ENCODE peak calls at places on chromosomes 7 and 10, in six cellular contexts. One of them, this sample, is unnamed.

GRCh38 chr7:144975882-144976281 is 140.0 kb upstream of the TPK1 start:
- DNase-seq in transverse colon: no peak
- DNase-seq in hepatocyte: no peak
- DNase-seq in uterus: no peak
- DNase-seq in CD8-positive, alpha-beta T cell: no peak
- DNase-seq in AG09309: no peak
- DNase-seq in this sample: no peak

GRCh38 chr10:116627386-116627933 is 6.7 kb downstream of the PNLIPRP2 start:
- DNase-seq in hepatocyte: peak; percentile 75
- DNase-seq in uterus: no peak
- DNase-seq in transverse colon: peak; percentile 68
- DNase-seq in AG09309: no peak
- DNase-seq in CD8-positive, alpha-beta T cell: no peak
- DNase-seq in this sample: no peak

GRCh38 chr7:8189615-8190014 is 72.4 kb downstream of the ICA1 start:
- DNase-seq in transverse colon: no peak
- DNase-seq in CD8-positive, alpha-beta T cell: no peak
- DNase-seq in AG09309: no peak
- DNase-seq in uterus: no peak
- DNase-seq in hepatocyte: no peak
- DNase-seq in this sample: no peak

GRCh38 chr7:18495412-18496335 is at the start of gene HDAC9:
- DNase-seq in hepatocyte: peak; percentile 6
- DNase-seq in AG09309: no peak
- DNase-seq in CD8-positive, alpha-beta T cell: no peak
- DNase-seq in transverse colon: peak; percentile 51
- DNase-seq in uterus: peak; percentile 31
- DNase-seq in this sample: peak; percentile 53

GRCh38 chr10:116796910-116797513 is 52.3 kb upstream of the ENO4 start:
- DNase-seq in uterus: peak; percentile 46
- DNase-seq in hepatocyte: peak; percentile 90
- DNase-seq in transverse colon: peak; percentile 76
- DNase-seq in AG09309: peak; percentile 20
- DNase-seq in CD8-positive, alpha-beta T cell: peak; percentile 43
- DNase-seq in this sample: no peak

GRCh38 chr10:75211007-75211735 is 575 bp downstream of the VDAC2 start:
- DNase-seq in AG09309: no peak
- DNase-seq in transverse colon: peak; percentile 64
- DNase-seq in CD8-positive, alpha-beta T cell: no peak
- DNase-seq in uterus: no peak
- DNase-seq in hepatocyte: peak; percentile 63
- DNase-seq in this sample: no peak

GRCh38 chr10:127853868-127854768 is 38.6 kb downstream of the CLRN3 start:
- DNase-seq in transverse colon: peak; percentile 59
- DNase-seq in hepatocyte: peak; percentile 80
- DNase-seq in uterus: no peak
- DNase-seq in AG09309: peak; percentile 13
- DNase-seq in CD8-positive, alpha-beta T cell: peak; percentile 23
- DNase-seq in this sample: peak; percentile 12

GRCh38 chr7:143172354-143172753 is 10.9 kb upstream of the TAS2R39 start:
- DNase-seq in hepatocyte: no peak
- DNase-seq in AG09309: no peak
- DNase-seq in CD8-positive, alpha-beta T cell: no peak
- DNase-seq in transverse colon: peak; percentile 66
- DNase-seq in uterus: peak; percentile 23
- DNase-seq in this sample: no peak

GRCh38 chr7:70063371-70063770 is 465.1 kb downstream of the AUTS2 start:
- DNase-seq in CD8-positive, alpha-beta T cell: no peak
- DNase-seq in AG09309: no peak
- DNase-seq in uterus: no peak
- DNase-seq in transverse colon: no peak
- DNase-seq in hepatocyte: no peak
- DNase-seq in this sample: no peak

GRCh38 chr10:26481914-26482550 is 43.9 kb downstream of the APBB1IP start:
- DNase-seq in uterus: no peak
- DNase-seq in AG09309: no peak
- DNase-seq in transverse colon: peak; percentile 18
- DNase-seq in hepatocyte: no peak
- DNase-seq in CD8-positive, alpha-beta T cell: no peak
- DNase-seq in this sample: no peak

GRCh38 chr7:5596046-5596895 is 172.6 kb upstream of the TNRC18 start:
- DNase-seq in uterus: peak; percentile 92
- DNase-seq in AG09309: peak; percentile 78
- DNase-seq in CD8-positive, alpha-beta T cell: peak; percentile 56
- DNase-seq in transverse colon: peak; percentile 67
- DNase-seq in hepatocyte: peak; percentile 89
- DNase-seq in this sample: peak; percentile 81

GRCh38 chr7:101586078-101586941 is 42.8 kb downstream of the MYL10 start:
- DNase-seq in AG09309: no peak
- DNase-seq in transverse colon: peak; percentile 64
- DNase-seq in uterus: no peak
- DNase-seq in hepatocyte: peak; percentile 80
- DNase-seq in CD8-positive, alpha-beta T cell: no peak
- DNase-seq in this sample: no peak

GRCh38 chr10:132422169-132422691 is 25.2 kb downstream of the PWWP2B start:
- DNase-seq in transverse colon: peak; percentile 78
- DNase-seq in uterus: no peak
- DNase-seq in AG09309: no peak
- DNase-seq in CD8-positive, alpha-beta T cell: no peak
- DNase-seq in hepatocyte: no peak
- DNase-seq in this sample: no peak

GRCh38 chr10:102729090-102730026 is 14.4 kb upstream of the WBP1L start:
- DNase-seq in transverse colon: peak; percentile 88
- DNase-seq in AG09309: no peak
- DNase-seq in uterus: peak; percentile 89
- DNase-seq in hepatocyte: peak; percentile 91
- DNase-seq in CD8-positive, alpha-beta T cell: peak; percentile 39
- DNase-seq in this sample: no peak

GRCh38 chr7:156475179-156475578 is 165.4 kb upstream of the RNF32 start:
- DNase-seq in uterus: no peak
- DNase-seq in CD8-positive, alpha-beta T cell: no peak
- DNase-seq in AG09309: no peak
- DNase-seq in hepatocyte: no peak
- DNase-seq in transverse colon: no peak
- DNase-seq in this sample: no peak

GRCh38 chr7:157228864-157229422 is 90.2 kb downstream of the UBE3C start:
- DNase-seq in AG09309: no peak
- DNase-seq in transverse colon: no peak
- DNase-seq in hepatocyte: peak; percentile 19
- DNase-seq in uterus: no peak
- DNase-seq in CD8-positive, alpha-beta T cell: peak; percentile 4
- DNase-seq in this sample: no peak

GRCh38 chr7:3927446-3928110 is 626.5 kb downstream of the SDK1 start:
- DNase-seq in hepatocyte: no peak
- DNase-seq in transverse colon: no peak
- DNase-seq in uterus: no peak
- DNase-seq in AG09309: no peak
- DNase-seq in CD8-positive, alpha-beta T cell: no peak
- DNase-seq in this sample: no peak

GRCh38 chr7:7699970-7700369 is 18.4 kb downstream of the RPA3 start:
- DNase-seq in AG09309: no peak
- DNase-seq in transverse colon: no peak
- DNase-seq in hepatocyte: no peak
- DNase-seq in uterus: no peak
- DNase-seq in CD8-positive, alpha-beta T cell: no peak
- DNase-seq in this sample: no peak

GRCh38 chr7:43137811-43138210 is 25.4 kb downstream of the HECW1 start:
- DNase-seq in hepatocyte: no peak
- DNase-seq in transverse colon: no peak
- DNase-seq in AG09309: peak; percentile 81
- DNase-seq in CD8-positive, alpha-beta T cell: no peak
- DNase-seq in uterus: no peak
- DNase-seq in this sample: no peak

GRCh38 chr10:30818854-30819253 is 189.3 kb upstream of the LYZL2 start:
- DNase-seq in hepatocyte: no peak
- DNase-seq in CD8-positive, alpha-beta T cell: no peak
- DNase-seq in AG09309: no peak
- DNase-seq in uterus: no peak
- DNase-seq in transverse colon: no peak
- DNase-seq in this sample: no peak

GRCh38 chr10:44399478-44400451 is 14.9 kb upstream of the CXCL12 start:
- DNase-seq in AG09309: peak; percentile 62
- DNase-seq in hepatocyte: no peak
- DNase-seq in transverse colon: no peak
- DNase-seq in uterus: no peak
- DNase-seq in CD8-positive, alpha-beta T cell: no peak
- DNase-seq in this sample: no peak

GRCh38 chr7:52017802-52018679 is 701.4 kb upstream of the COBL start:
- DNase-seq in CD8-positive, alpha-beta T cell: no peak
- DNase-seq in transverse colon: peak; percentile 20
- DNase-seq in hepatocyte: peak; percentile 50
- DNase-seq in AG09309: no peak
- DNase-seq in uterus: no peak
- DNase-seq in this sample: no peak

GRCh38 chr7:52021343-52021742 is 704.7 kb upstream of the COBL start:
- DNase-seq in hepatocyte: no peak
- DNase-seq in transverse colon: no peak
- DNase-seq in AG09309: no peak
- DNase-seq in CD8-positive, alpha-beta T cell: no peak
- DNase-seq in uterus: no peak
- DNase-seq in this sample: no peak

GRCh38 chr7:52018680-52019054 is 702.1 kb upstream of the COBL start:
- DNase-seq in AG09309: no peak
- DNase-seq in transverse colon: no peak
- DNase-seq in CD8-positive, alpha-beta T cell: no peak
- DNase-seq in hepatocyte: no peak
- DNase-seq in uterus: no peak
- DNase-seq in this sample: no peak
- H3K4me3 ChIP-seq in AG09309: no peak overlapping the region
- H3K4me3 ChIP-seq in transverse colon: no peak overlapping the region
- H3K4me3 ChIP-seq in CD8-positive, alpha-beta T cell: no peak overlapping the region
- H3K4me3 ChIP-seq in hepatocyte: no peak overlapping the region
- H3K4me3 ChIP-seq in uterus: no peak overlapping the region
- H3K4me3 ChIP-seq in this sample: no peak overlapping the region

DNA sequence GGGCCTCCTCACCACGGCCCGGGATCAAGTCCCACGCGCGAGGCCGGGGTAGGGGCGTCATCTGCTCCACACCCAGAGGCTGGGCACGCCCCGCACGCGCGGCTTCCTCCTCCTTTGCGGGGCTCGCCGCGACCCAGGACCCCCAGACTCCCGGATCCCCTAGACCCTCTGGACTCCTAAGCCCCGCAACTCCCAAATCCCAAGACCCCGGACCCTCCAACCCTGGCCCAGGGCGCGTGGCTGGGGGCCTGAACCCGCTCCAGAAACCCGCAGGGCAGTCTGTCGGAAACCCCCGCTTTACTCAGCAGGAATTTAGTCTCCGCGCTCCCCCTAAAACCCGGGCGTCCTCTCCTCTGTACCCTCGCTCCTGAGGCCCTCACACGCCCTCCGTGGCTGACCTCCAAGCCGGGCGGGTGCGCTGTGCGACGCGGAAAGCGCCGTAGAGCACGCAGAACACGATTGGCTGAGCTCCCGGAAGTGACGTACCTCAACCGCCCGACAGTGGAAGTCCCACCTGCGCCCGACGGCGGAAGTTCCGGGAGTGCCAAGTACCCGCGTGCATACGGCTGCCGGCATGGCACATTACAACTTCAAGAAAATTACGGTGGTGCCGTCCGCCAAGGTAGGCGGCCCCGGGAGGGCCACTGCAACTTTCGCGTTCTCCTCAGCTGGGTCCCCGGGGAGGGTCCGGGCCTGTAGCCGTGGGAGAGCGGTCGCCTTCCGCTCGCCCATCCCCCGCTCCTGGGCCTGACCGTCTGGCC is at the start of gene GTPBP4:
- DNase-seq in uterus: peak; percentile 98
- DNase-seq in hepatocyte: peak; percentile 98
- DNase-seq in transverse colon: peak; percentile 99
- DNase-seq in CD8-positive, alpha-beta T cell: peak; percentile 96
- DNase-seq in AG09309: peak; percentile 87
- DNase-seq in this sample: peak; percentile 89
- TF ChIP-seq CTCF in uterus: peak; percentile 46
- TF ChIP-seq CTCF in hepatocyte: peak; percentile 44
- TF ChIP-seq CTCF in transverse colon: no peak
- TF ChIP-seq CTCF in CD8-positive, alpha-beta T cell: no peak
- TF ChIP-seq CTCF in AG09309: peak; percentile 7
- TF ChIP-seq CTCF in this sample: peak; percentile 19

DNA sequence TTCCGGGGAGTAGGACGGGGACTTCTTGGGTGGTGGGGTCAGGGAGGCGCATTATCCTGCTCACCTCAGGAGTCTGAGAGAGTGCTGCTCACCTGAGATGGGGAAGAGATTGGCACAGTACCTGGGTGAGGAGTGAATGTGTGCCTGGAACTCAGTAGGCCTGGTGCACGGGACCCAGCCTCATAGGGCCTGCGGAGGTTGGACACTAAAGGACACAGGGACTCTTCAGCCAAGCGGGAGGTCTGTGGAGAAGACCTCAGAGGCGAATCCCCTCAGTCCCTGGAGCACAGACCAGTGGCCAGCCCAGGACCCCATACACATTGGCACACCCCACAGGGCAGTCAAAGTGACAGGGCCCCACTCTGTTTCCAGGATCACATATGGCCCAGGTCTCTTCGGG is 73.2 kb downstream of the OAT start:
- DNase-seq in transverse colon: peak; percentile 3
- DNase-seq in CD8-positive, alpha-beta T cell: no peak
- DNase-seq in hepatocyte: no peak
- DNase-seq in uterus: no peak
- DNase-seq in AG09309: no peak
- DNase-seq in this sample: no peak
- H3K4me3 ChIP-seq in transverse colon: no peak overlapping the region
- H3K4me3 ChIP-seq in CD8-positive, alpha-beta T cell: no peak overlapping the region
- H3K4me3 ChIP-seq in hepatocyte: no peak overlapping the region
- H3K4me3 ChIP-seq in uterus: no peak overlapping the region
- H3K4me3 ChIP-seq in AG09309: no peak overlapping the region
- H3K4me3 ChIP-seq in this sample: no peak overlapping the region

GRCh38 chr10:107754814-107755213 is 590.3 kb upstream of the SORCS1 start:
- DNase-seq in uterus: no peak
- DNase-seq in AG09309: no peak
- DNase-seq in transverse colon: no peak
- DNase-seq in hepatocyte: no peak
- DNase-seq in CD8-positive, alpha-beta T cell: no peak
- DNase-seq in this sample: no peak
- TF ChIP-seq CTCF in uterus: no peak
- TF ChIP-seq CTCF in AG09309: no peak
- TF ChIP-seq CTCF in transverse colon: no peak
- TF ChIP-seq CTCF in hepatocyte: no peak
- TF ChIP-seq CTCF in CD8-positive, alpha-beta T cell: no peak
- TF ChIP-seq CTCF in this sample: no peak

GRCh38 chr7:107661865-107662379 is 1.3 kb downstream of the SLC26A4 start:
- DNase-seq in CD8-positive, alpha-beta T cell: no peak
- DNase-seq in transverse colon: no peak
- DNase-seq in AG09309: no peak
- DNase-seq in uterus: no peak
- DNase-seq in hepatocyte: no peak
- DNase-seq in this sample: no peak

GRCh38 chr7:107660381-107661080 is at the start of gene SLC26A4:
- DNase-seq in hepatocyte: peak; percentile 8
- DNase-seq in CD8-positive, alpha-beta T cell: no peak
- DNase-seq in AG09309: no peak
- DNase-seq in transverse colon: no peak
- DNase-seq in uterus: no peak
- DNase-seq in this sample: no peak

GRCh38 chr7:107663196-107663595 is 2.6 kb downstream of the SLC26A4 start:
- DNase-seq in uterus: no peak
- DNase-seq in AG09309: no peak
- DNase-seq in hepatocyte: no peak
- DNase-seq in CD8-positive, alpha-beta T cell: no peak
- DNase-seq in transverse colon: no peak
- DNase-seq in this sample: no peak

GRCh38 chr7:107659666-107660065 is 962 bp upstream of the SLC26A4 start:
- DNase-seq in AG09309: peak; percentile 67
- DNase-seq in CD8-positive, alpha-beta T cell: no peak
- DNase-seq in hepatocyte: no peak
- DNase-seq in uterus: no peak
- DNase-seq in transverse colon: no peak
- DNase-seq in this sample: peak; percentile 19

GRCh38 chr7:107661081-107661864 is 645 bp downstream of the SLC26A4 start:
- DNase-seq in CD8-positive, alpha-beta T cell: no peak
- DNase-seq in AG09309: no peak
- DNase-seq in hepatocyte: peak; percentile 73
- DNase-seq in transverse colon: peak; percentile 52
- DNase-seq in uterus: peak; percentile 37
- DNase-seq in this sample: no peak
- H3K4me3 ChIP-seq in CD8-positive, alpha-beta T cell: peak overlapping the region; percentile 48
- H3K4me3 ChIP-seq in AG09309: peak overlapping the region; percentile 37
- H3K4me3 ChIP-seq in hepatocyte: peak overlapping the region; percentile 59
- H3K4me3 ChIP-seq in transverse colon: peak overlapping the region; percentile 3
- H3K4me3 ChIP-seq in uterus: peak overlapping the region; percentile 40
- H3K4me3 ChIP-seq in this sample: peak overlapping the region; percentile 42